ENCODE peak calls at places on chromosomes 11 and 22, in four cellular contexts. M is WERI-Rb-1, Q is pancreas, C is fibroblast of mammary gland. N is an unnamed sample.

GRCh38 chr22:24867327-24868022 is 61.5 kb downstream of the SGSM1 start:
- DNase-seq in C (no peak), Q (no peak), M (no peak), N (no peak)

GRCh38 chr11:78595431-78596130 is 20.9 kb upstream of the NARS2 start:
- DNase-seq in C (no peak), Q (no peak), M (no peak), N (no peak)

GRCh38 chr11:10666556-10666955 is 27.0 kb downstream of the IRAG1 start:
- DNase-seq in C (peak; percentile 43), Q (no peak), M (no peak), N (no peak)

GRCh38 chr11:60867871-60868681 is 734 bp downstream of the ZP1 start:
- DNase-seq in Q (no peak), C (no peak), M (no peak), N (no peak)

GRCh38 chr22:43634316-43634715 is 177.8 kb downstream of the EFCAB6 start:
- DNase-seq in C (no peak), Q (no peak), M (no peak), N (no peak)

GRCh38 chr22:49205401-49205800 is 622.3 kb downstream of the BRD1 start:
- DNase-seq in C (no peak), Q (peak; percentile 52), M (no peak), N (no peak)

GRCh38 chr22:48233586-48233985 is 1471.1 kb downstream of the TBC1D22A start:
- DNase-seq in C (no peak), M (no peak), Q (no peak), N (no peak)

GRCh38 chr22:40637181-40638150 is 947 bp upstream of the MRTFA start:
- DNase-seq in Q (peak; percentile 73), M (peak; percentile 38), C (no peak), N (no peak)

GRCh38 chr22:43783777-43784176 is 28.3 kb downstream of the EFCAB6 start:
- DNase-seq in M (no peak), C (no peak), Q (no peak), N (no peak)

GRCh38 chr11:126585388-126586302 is 230.2 kb downstream of the ST3GAL4 start:
- DNase-seq in M (peak; percentile 55), Q (peak; percentile 84), C (peak; percentile 97), N (no peak)

GRCh38 chr11:23711981-23712380 is 784.9 kb upstream of the LUZP2 start:
- DNase-seq in Q (no peak), C (no peak), M (no peak), N (no peak)

GRCh38 chr22:44361391-44362126 is 48.8 kb upstream of the SHISAL1 start:
- DNase-seq in M (no peak), Q (peak; percentile 32), C (no peak), N (no peak)

GRCh38 chr11:19080579-19080993 is 20.1 kb upstream of the MRGPRX2 start:
- DNase-seq in M (no peak), Q (peak; percentile 89), C (peak; percentile 79), N (no peak)

GRCh38 chr11:122028561-122028960 is 87.5 kb downstream of the BLID start:
- DNase-seq in M (no peak), Q (no peak), C (no peak), N (no peak)

GRCh38 chr11:9571071-9571765 is 2.3 kb upstream of the WEE1 start:
- DNase-seq in Q (no peak), C (no peak), M (no peak), N (no peak)

GRCh38 chr11:9568854-9569587 is 4.4 kb upstream of the WEE1 start:
- DNase-seq in C (peak; percentile 90), M (no peak), Q (peak; percentile 69), N (no peak)

GRCh38 chr11:9570313-9570712 is 3.2 kb upstream of the WEE1 start:
- DNase-seq in C (no peak), M (no peak), Q (no peak), N (no peak)

GRCh38 chr11:9568161-9568853 is 5.2 kb upstream of the WEE1 start:
- DNase-seq in C (peak; percentile 14), M (no peak), Q (no peak), N (no peak)

GRCh38 chr11:9569588-9570164 is 3.8 kb upstream of the WEE1 start:
- DNase-seq in C (no peak), Q (no peak), M (no peak), N (no peak)
- H3K4me3 ChIP-seq in C (no peak overlapping the region), Q (no peak overlapping the region), M (no peak overlapping the region), N (no peak overlapping the region)

DNA sequence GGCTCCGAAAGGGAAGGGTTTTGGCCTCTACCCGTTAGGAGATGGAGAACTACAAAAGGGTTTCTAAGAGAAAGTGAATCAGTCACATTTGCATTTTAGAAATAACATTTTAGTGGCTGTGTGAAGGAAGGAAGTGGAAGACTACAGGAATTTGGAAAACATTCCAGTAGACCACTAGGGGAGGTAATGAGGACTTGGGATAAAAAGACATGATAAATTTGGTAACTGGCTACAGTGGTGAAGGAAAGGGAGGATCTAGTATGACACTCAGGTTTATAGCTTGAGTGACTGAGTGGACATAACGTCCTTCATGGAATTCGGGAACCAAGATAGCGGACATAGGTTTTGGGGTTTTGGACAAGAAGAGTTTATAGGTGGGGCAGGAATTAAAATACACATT is 7.0 kb upstream of the RRM1 start:
- DNase-seq in Q (no peak), M (no peak), C (no peak), N (no peak)
- TF ChIP-seq CTCF in Q (no peak), M (no peak), C (peak; percentile 18), N (no peak)

DNA sequence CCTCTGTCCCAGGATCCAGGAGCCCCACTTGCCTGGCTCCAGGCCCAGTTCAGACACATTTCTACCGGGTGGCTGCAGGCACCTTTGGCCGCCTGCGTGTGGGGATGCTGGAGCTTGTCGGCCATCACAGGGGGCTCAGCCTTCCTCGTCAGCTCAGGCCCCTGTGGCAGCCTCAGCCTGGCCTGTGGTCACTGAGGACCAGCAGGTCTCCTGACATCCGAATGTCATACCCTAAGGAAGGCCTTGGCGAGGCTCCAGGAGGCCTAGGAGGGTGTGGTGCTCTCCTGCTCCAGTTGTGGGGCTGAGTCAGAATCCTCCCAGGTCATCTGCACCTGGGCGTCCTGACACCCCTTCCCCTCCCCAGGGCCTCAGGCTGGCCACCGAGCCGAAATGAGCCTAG is 14.9 kb upstream of the SOX10 start:
- DNase-seq in Q (no peak), M (no peak), C (no peak), N (no peak)
- H3K4me3 ChIP-seq in Q (no peak overlapping the region), M (no peak overlapping the region), C (no peak overlapping the region), N (no peak overlapping the region)

GRCh38 chr11:120660024-120660565 is 148.5 kb downstream of the GRIK4 start:
- DNase-seq in Q (no peak), C (peak; percentile 56), M (peak; percentile 77), N (no peak)
- TF ChIP-seq CTCF in Q (no peak), C (peak; percentile 29), M (peak; percentile 77), N (peak; percentile 83)

DNA sequence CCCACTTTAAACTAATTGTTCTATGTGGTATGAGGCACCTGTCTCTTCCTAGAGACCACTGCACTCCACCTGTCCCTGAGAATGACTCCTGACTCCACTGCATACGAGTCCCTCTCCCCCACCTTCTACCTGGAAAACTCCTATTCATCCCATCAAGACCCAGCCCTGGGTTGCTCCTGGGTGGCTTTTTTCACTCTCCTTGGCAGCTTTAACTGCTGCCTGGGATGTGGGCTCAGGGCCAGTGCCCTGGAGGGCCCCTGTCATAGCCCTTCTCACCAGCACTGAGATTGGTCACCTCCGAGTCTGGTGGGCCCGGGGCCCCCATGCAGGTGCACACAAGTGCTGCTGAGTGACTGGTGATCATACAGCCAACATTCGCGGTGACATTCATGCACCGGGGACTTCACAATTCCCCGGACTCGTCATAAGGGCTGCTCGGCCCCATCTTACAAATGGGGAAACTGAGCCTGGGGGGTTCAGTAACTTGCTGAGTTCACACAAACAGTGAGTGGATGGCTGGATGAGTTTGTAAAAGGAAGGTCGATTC is 25.9 kb upstream of the TOLLIP start:
- DNase-seq in M (no peak), Q (no peak), C (no peak), N (no peak)
- H3K4me3 ChIP-seq in M (peak overlapping the region; percentile 38), Q (peak overlapping the region; percentile 40), C (no peak overlapping the region), N (no peak overlapping the region)

GRCh38 chr11:59144579-59145345 is 2.1 kb downstream of the FAM111A start:
- DNase-seq in Q (peak; percentile 74), M (no peak), C (peak; percentile 77), N (peak; percentile 81)
- TF ChIP-seq CTCF in Q (no peak), M (no peak), C (no peak), N (peak; percentile 35)

GRCh38 chr11:67613960-67614715 is 7.4 kb downstream of the NDUFV1 start:
- DNase-seq in Q (peak; percentile 84), M (peak; percentile 77), C (peak; percentile 24), N (peak; percentile 90)
- H3K4me3 ChIP-seq in Q (peak overlapping the region; percentile 28), M (no peak overlapping the region), C (peak overlapping the region; percentile 29), N (peak overlapping the region; percentile 29)

DNA sequence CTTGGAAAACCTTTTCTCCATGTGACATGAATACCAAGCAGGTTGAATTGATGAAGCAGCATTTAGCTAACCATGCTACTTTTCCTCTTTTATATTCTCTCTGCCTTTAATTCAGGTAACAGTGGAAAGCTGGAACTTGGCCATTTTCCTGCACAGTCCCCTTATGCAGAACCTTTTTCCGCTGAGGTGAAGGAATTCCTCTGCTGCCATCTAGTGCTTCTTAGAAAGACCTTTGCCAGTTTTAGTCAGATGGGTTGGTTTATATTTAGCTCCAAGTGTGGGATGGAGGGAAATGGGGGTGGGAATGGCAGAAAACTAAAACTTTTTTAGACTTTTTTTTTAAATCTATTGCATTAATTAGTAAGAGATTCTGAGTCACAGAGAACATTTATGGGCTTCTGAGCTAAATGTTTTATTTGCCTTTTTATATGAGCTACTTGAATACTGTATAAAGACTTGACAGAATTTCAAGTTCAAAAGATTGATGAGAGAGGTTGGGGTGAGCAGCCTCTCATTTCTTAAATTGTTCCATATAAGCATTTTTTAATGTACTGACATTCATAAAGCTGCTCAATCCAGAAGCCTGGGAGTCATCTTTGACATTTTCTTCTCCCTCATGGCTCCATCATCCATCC is 153.9 kb upstream of the ZC3H12C start:
- DNase-seq in Q (no peak), M (peak; percentile 44), C (peak; percentile 85), N (peak; percentile 8)
- TF ChIP-seq CTCF in Q (no peak), M (peak; percentile 55), C (peak; percentile 83), N (peak; percentile 51)